ENCODE peak calls at places on chromosomes 16 and 17, in seven cellular contexts. W is skeletal muscle cell, X is GM12892, V is left cardiac atrium, Z is GDM1, E is Kasumi-1, F is iPS-NIHi11. P is an unnamed sample.

GRCh38 chr17:15213381-15214087 is 51.6 kb downstream of the PMP22 start:
- DNase-seq in W (no peak), X (no peak), V (no peak), Z (no peak), E (peak; percentile 20), F (peak; percentile 35), P (no peak)

GRCh38 chr16:1150511-1150982 is 2.4 kb upstream of the CACNA1H start:
- DNase-seq in W (no peak), X (no peak), V (no peak), Z (no peak), E (peak; percentile 5), F (peak; percentile 62), P (no peak)

GRCh38 chr17:77424585-77425344 is 284.0 kb downstream of the SEC14L1 start:
- DNase-seq in W (peak; percentile 96), X (no peak), V (peak; percentile 91), Z (no peak), E (peak; percentile 46), F (peak; percentile 28), P (peak; percentile 78)

GRCh38 chr16:87404764-87405625 is 12.9 kb downstream of the MAP1LC3B start:
- DNase-seq in W (no peak), X (no peak), V (no peak), Z (no peak), E (no peak), F (no peak), P (no peak)

GRCh38 chr17:42026821-42027539 is 7.1 kb downstream of the NKIRAS2 start:
- DNase-seq in W (no peak), X (no peak), V (no peak), Z (no peak), E (no peak), F (no peak), P (no peak)

GRCh38 chr16:30186782-30187555 is 3.6 kb downstream of the CORO1A start:
- DNase-seq in W (no peak), X (peak; percentile 50), V (peak; percentile 81), Z (peak; percentile 27), E (peak; percentile 19), F (peak; percentile 74), P (no peak)

GRCh38 chr17:15262291-15263205 is 2.6 kb downstream of the PMP22 start:
- DNase-seq in W (peak; percentile 54), X (no peak), V (peak; percentile 92), Z (no peak), E (no peak), F (peak; percentile 68), P (no peak)

GRCh38 chr17:83004791-83005380 is 74.5 kb upstream of the METRNL start:
- DNase-seq in W (no peak), X (no peak), V (no peak), Z (no peak), E (no peak), F (no peak), P (no peak)

GRCh38 chr17:79985951-79986391 is 49.7 kb downstream of the TBC1D16 start:
- DNase-seq in W (no peak), X (no peak), V (peak; percentile 3), Z (no peak), E (no peak), F (no peak), P (no peak)

GRCh38 chr16:71927383-71927782 is 32.1 kb downstream of the IST1 start:
- DNase-seq in W (peak; percentile 62), X (no peak), V (peak; percentile 76), Z (no peak), E (peak; percentile 63), F (no peak), P (peak; percentile 88)

GRCh38 chr16:1979271-1980025 is 1.8 kb downstream of the NOXO1 start:
- DNase-seq in W (no peak), X (no peak), V (no peak), Z (no peak), E (no peak), F (peak; percentile 88), P (no peak)

GRCh38 chr16:30515275-30515674 is 11.1 kb downstream of the ZNF768 start:
- DNase-seq in W (no peak), X (no peak), V (no peak), Z (no peak), E (no peak), F (no peak), P (no peak)

GRCh38 chr16:12214509-12214908 is 238.0 kb downstream of the SNX29 start:
- DNase-seq in W (no peak), X (no peak), V (no peak), Z (no peak), E (no peak), F (peak; percentile 42), P (no peak)

GRCh38 chr17:17479209-17479608 is 2.4 kb downstream of the MED9 start:
- DNase-seq in W (no peak), X (no peak), V (no peak), Z (no peak), E (no peak), F (no peak), P (no peak)

GRCh38 chr17:61149862-61150362 is 249.7 kb upstream of the TBX2 start:
- DNase-seq in W (no peak), X (no peak), V (no peak), Z (no peak), E (no peak), F (no peak), P (no peak)

GRCh38 chr17:72518810-72519597 is 398.2 kb downstream of the SOX9 start:
- DNase-seq in W (no peak), X (no peak), V (no peak), Z (no peak), E (no peak), F (no peak), P (no peak)

GRCh38 chr17:31007695-31008373 is 37.0 kb downstream of the RNF135 start:
- DNase-seq in W (no peak), X (no peak), V (no peak), Z (no peak), E (peak; percentile 57), F (no peak), P (no peak)

GRCh38 chr17:28745052-28745776 is 1.4 kb downstream of the TRAF4 start:
- DNase-seq in W (peak; percentile 11), X (no peak), V (peak; percentile 52), Z (no peak), E (peak; percentile 14), F (peak; percentile 25), P (no peak)

GRCh38 chr16:2090819-2091721 is 43.3 kb downstream of the TSC2 start:
- DNase-seq in W (peak; percentile 16), X (no peak), V (peak; percentile 79), Z (no peak), E (no peak), F (peak; percentile 100), P (peak; percentile 13)

GRCh38 chr16:4984174-4985000 is 26.3 kb downstream of the SEC14L5 start:
- DNase-seq in W (no peak), X (no peak), V (no peak), Z (no peak), E (no peak), F (no peak), P (no peak)

GRCh38 chr17:66947311-66947710 is 17.2 kb upstream of the CACNG4 start:
- DNase-seq in W (no peak), X (no peak), V (no peak), Z (no peak), E (no peak), F (no peak), P (no peak)

GRCh38 chr17:8220783-8221662 is 10.6 kb upstream of the AURKB start:
- DNase-seq in W (peak; percentile 72), X (no peak), V (peak; percentile 84), Z (peak; percentile 79), E (peak; percentile 59), F (peak; percentile 72), P (peak; percentile 80)

GRCh38 chr16:10835281-10835931 is 16.8 kb upstream of the TVP23A start:
- DNase-seq in W (no peak), X (no peak), V (no peak), Z (no peak), E (no peak), F (no peak), P (no peak)

GRCh38 chr16:73616186-73616585 is 568.3 kb upstream of the ZFHX3 start:
- DNase-seq in W (no peak), X (no peak), V (no peak), Z (no peak), E (no peak), F (no peak), P (no peak)